ENCODE peak calls at places on chromosomes 7 and 10, in six cellular contexts. Z is H4, F is amygdala, L is NCI-H460, W is NCI-H510A, I is T-helper 9 cell. C is an unnamed sample.

GRCh38 chr7:30226593-30227268 is 57.7 kb upstream of the ZNRF2 start:
- DNase-seq in Z (peak), F (no peak), L (peak), W (peak), I (no peak), C (peak)

GRCh38 chr7:31816810-31817209 is 129.8 kb downstream of the PPP1R17 start:
- DNase-seq in Z (no peak), F (no peak), L (no peak), W (no peak), I (no peak), C (no peak)

GRCh38 chr10:102593074-102593803 is 51.0 kb upstream of the TRIM8 start:
- DNase-seq in Z (no peak), F (no peak), L (no peak), W (no peak), I (no peak), C (peak)

GRCh38 chr10:17923728-17924127 is 28.0 kb upstream of the SLC39A12 start:
- DNase-seq in Z (no peak), F (no peak), L (no peak), W (peak), I (no peak), C (no peak)

GRCh38 chr10:71270821-71271220 is 48.2 kb upstream of the SLC29A3 start:
- DNase-seq in Z (no peak), F (no peak), L (no peak), W (no peak), I (no peak), C (no peak)

GRCh38 chr10:100987685-100988049 is 324 bp downstream of the TWNK start:
- DNase-seq in Z (no peak), F (no peak), L (no peak), W (no peak), I (no peak), C (no peak)

GRCh38 chr7:26724795-26725194 is 139.6 kb downstream of the SKAP2 start:
- DNase-seq in Z (no peak), F (no peak), L (no peak), W (no peak), I (no peak), C (no peak)

GRCh38 chr7:131072505-131073091 is 255.1 kb upstream of the MKLN1 start:
- DNase-seq in Z (peak), F (no peak), L (peak), W (no peak), I (no peak), C (peak)

GRCh38 chr7:40763319-40764287 is 628.8 kb downstream of the SUGCT start:
- DNase-seq in Z (peak), F (no peak), L (peak), W (no peak), I (no peak), C (peak)

GRCh38 chr7:150365673-150366398 is 2.8 kb upstream of the REPIN1 start:
- DNase-seq in Z (no peak), F (no peak), L (no peak), W (no peak), I (no peak), C (no peak)

GRCh38 chr10:94206176-94206575 is 156.6 kb downstream of the NOC3L start:
- DNase-seq in Z (no peak), F (no peak), L (no peak), W (no peak), I (no peak), C (no peak)

GRCh38 chr7:136741941-136742340 is 126.5 kb upstream of the CHRM2 start:
- DNase-seq in Z (peak), F (no peak), L (no peak), W (no peak), I (no peak), C (no peak)